ENCODE peak calls at places on chromosomes 12 and 14, in four cellular contexts. F is HCEC 1CT; X is cardiac fibroblast; O is stimulated activated CD8-positive, alpha-beta memory T cell treated with anti-CD3 and anti-CD28 coated beads, Interleukin-7, amount 100 ng/mL, for 1 hour. S is an unnamed sample.

GRCh38 chr12:96247567-96247962 is 53.4 kb downstream of the ELK3 start:
- DNase-seq in X (no peak), F (peak), O (no peak), S (no peak)

GRCh38 chr14:93959239-93960107 is 16.9 kb downstream of the ASB2 start:
- DNase-seq in X (peak), F (peak), O (peak), S (peak)

GRCh38 chr12:62205348-62205747 is 54.9 kb upstream of the USP15 start:
- DNase-seq in O (no peak), X (no peak), F (no peak), S (no peak)

GRCh38 chr14:85399196-85399595 is 130.7 kb upstream of the FLRT2 start:
- DNase-seq in F (no peak), O (no peak), X (peak), S (no peak)

GRCh38 chr12:52025301-52026172 is 18.8 kb downstream of the TAMALIN start:
- DNase-seq in X (peak), F (peak), O (peak), S (peak)

GRCh38 chr12:24595652-24596235 is 353.2 kb downstream of the BCAT1 start:
- DNase-seq in X (peak), O (no peak), F (peak), S (peak)

GRCh38 chr12:47160296-47161244 is 80.8 kb upstream of the AMIGO2 start:
- DNase-seq in F (no peak), O (no peak), X (no peak), S (no peak)

GRCh38 chr12:22190969-22191368 is 143.5 kb downstream of the ST8SIA1 start:
- DNase-seq in X (no peak), F (no peak), O (no peak), S (no peak)

GRCh38 chr12:54984602-54985376 is at the start of gene TESPA1:
- DNase-seq in O (peak), X (peak), F (peak), S (no peak)

GRCh38 chr12:76523408-76523807 is 36.2 kb downstream of the OSBPL8 start:
- DNase-seq in X (no peak), F (no peak), O (no peak), S (no peak)

GRCh38 chr12:121033625-121034349 is 5.3 kb downstream of the OASL start:
- DNase-seq in O (peak), F (peak), X (peak), S (peak)

GRCh38 chr12:119204716-119205285 is 26.1 kb downstream of the HSPB8 start:
- DNase-seq in O (no peak), F (no peak), X (no peak), S (no peak)

GRCh38 chr12:28127455-28127854 is 62.8 kb upstream of the CCDC91 start:
- DNase-seq in F (no peak), X (no peak), O (no peak), S (no peak)

GRCh38 chr12:101230547-101230946 is 20.5 kb upstream of the SLC5A8 start:
- DNase-seq in F (peak), O (no peak), X (peak), S (peak)

GRCh38 chr12:102351326-102351725 is 129.0 kb downstream of the IGF1 start:
- DNase-seq in O (no peak), X (no peak), F (no peak), S (no peak)

GRCh38 chr12:85237320-85237719 is 42.7 kb upstream of the ALX1 start:
- DNase-seq in O (no peak), F (no peak), X (no peak), S (peak)

GRCh38 chr14:104297313-104297704 is 158.9 kb downstream of the KIF26A start:
- DNase-seq in F (no peak), X (no peak), O (no peak), S (no peak)

GRCh38 chr12:124143726-124144125 is 151.2 kb upstream of the RFLNA start:
- DNase-seq in O (no peak), F (no peak), X (no peak), S (no peak)

GRCh38 chr12:112190626-112191025 is 65.3 kb downstream of the TRAFD1 start:
- DNase-seq in F (no peak), X (no peak), O (no peak), S (no peak)

GRCh38 chr12:111775205-111776193 is 8.8 kb downstream of the ALDH2 start:
- DNase-seq in O (no peak), F (peak), X (peak), S (peak)

GRCh38 chr14:38256358-38256840 is 506 bp upstream of the CLEC14A start:
- DNase-seq in F (no peak), O (no peak), X (peak), S (peak)

GRCh38 chr14:50319721-50320120 is 7.6 kb downstream of the DMAC2L start:
- DNase-seq in F (peak), O (no peak), X (no peak), S (peak)

GRCh38 chr12:107207931-107208515 is 114.7 kb upstream of the CRY1 start:
- DNase-seq in O (no peak), X (peak), F (no peak), S (peak)

GRCh38 chr12:65657635-65658034 is 166.6 kb upstream of the HMGA2 start:
- DNase-seq in F (peak), O (no peak), X (no peak), S (no peak)

GRCh38 chr12:95551305-95551704 is at the start of gene USP44:
- DNase-seq in O (no peak), X (no peak), F (no peak), S (no peak)

GRCh38 chr14:33589334-33589733 is 361.5 kb downstream of the EGLN3 start:
- DNase-seq in X (peak), O (no peak), F (no peak), S (peak)

GRCh38 chr14:26845106-26845818 is 247.4 kb upstream of the NOVA1 start:
- DNase-seq in X (no peak), O (no peak), F (no peak), S (no peak)

GRCh38 chr12:110244829-110245228 is 36.2 kb upstream of the ATP2A2 start:
- DNase-seq in X (no peak), O (no peak), F (no peak), S (no peak)

S was measured in choroid plexus epithelial cell.